ENCODE peak calls at places on chromosomes 13 and 19, in five cellular contexts. K, C, W, D and P are unnamed samples.

GRCh38 chr13:57874530-57874929 is 243.0 kb downstream of the PCDH17 start:
- DNase-seq in C (no peak), K (no peak), D (no peak), W (no peak), P (no peak)

GRCh38 chr13:110714798-110715394 is 1.4 kb downstream of the ING1 start:
- DNase-seq in W (no peak), D (no peak), C (peak), K (peak), P (peak)

GRCh38 chr13:59744747-59745394 is 418.9 kb downstream of the DIAPH3 start:
- DNase-seq in W (no peak), K (peak), D (no peak), C (no peak), P (no peak)

GRCh38 chr13:76622336-76623045 is 263.7 kb downstream of the KCTD12 start:
- DNase-seq in D (no peak), W (no peak), C (peak), K (no peak), P (no peak)

GRCh38 chr13:22050951-22051563 is 380.2 kb downstream of the FGF9 start:
- DNase-seq in K (no peak), W (no peak), C (no peak), D (no peak), P (no peak)

GRCh38 chr13:28531195-28531955 is 36.4 kb upstream of the FLT1 start:
- DNase-seq in D (no peak), C (no peak), W (peak), K (peak), P (peak)

GRCh38 chr13:35966024-35966423 is 165.2 kb downstream of the DCLK1 start:
- DNase-seq in C (no peak), K (no peak), W (no peak), D (no peak), P (no peak)

GRCh38 chr13:93309886-93310520 is 83.4 kb downstream of the GPC6 start:
- DNase-seq in K (peak), W (no peak), C (no peak), D (no peak), P (no peak)

GRCh38 chr19:48354332-48354992 is 9.3 kb downstream of the TMEM143 start:
- DNase-seq in C (no peak), W (no peak), K (peak), D (peak), P (no peak)

GRCh38 chr19:58305065-58305931 is at the start of gene ERVK3-1:
- DNase-seq in W (peak), K (peak), D (peak), C (peak), P (peak)

GRCh38 chr13:30906411-30906990 is 430 bp downstream of the MEDAG start:
- DNase-seq in W (no peak), C (no peak), D (no peak), K (no peak), P (peak)

GRCh38 chr19:3955688-3956087 is 15.2 kb downstream of the DAPK3 start:
- DNase-seq in W (no peak), D (no peak), K (no peak), C (no peak), P (no peak)

GRCh38 chr19:42098781-42099180 is 22.8 kb downstream of the ZNF574 start:
- DNase-seq in C (no peak), K (no peak), D (no peak), W (no peak), P (no peak)

GRCh38 chr13:44971656-44972595 is 17.3 kb downstream of the NUFIP1 start:
- DNase-seq in W (no peak), D (no peak), C (no peak), K (peak), P (no peak)

GRCh38 chr19:9570255-9570654 is 14.0 kb downstream of the ZNF121 start:
- DNase-seq in W (no peak), C (no peak), K (no peak), D (no peak), P (no peak)

GRCh38 chr19:4373601-4374441 is 26.5 kb downstream of the SH3GL1 start:
- DNase-seq in D (no peak), W (no peak), K (peak), C (no peak), P (peak)

GRCh38 chr19:12865746-12866415 is 15.4 kb downstream of the DNASE2 start:
- DNase-seq in D (no peak), W (no peak), K (no peak), C (no peak), P (peak)

GRCh38 chr13:27637289-27637626 is 15.6 kb downstream of the POLR1D start:
- DNase-seq in D (no peak), W (no peak), K (no peak), C (no peak), P (no peak)

GRCh38 chr19:48926909-48927308 is 6.6 kb upstream of the DHDH start:
- DNase-seq in W (no peak), C (no peak), D (peak), K (peak), P (no peak)

GRCh38 chr13:97967226-97967625 is 13.8 kb downstream of the IPO5 start:
- DNase-seq in K (no peak), W (no peak), D (no peak), C (no peak), P (no peak)

GRCh38 chr13:99308481-99309087 is 1.4 kb upstream of the GPR183 start:
- DNase-seq in K (peak), C (no peak), D (no peak), W (no peak), P (no peak)

GRCh38 chr13:67735651-67736050 is 505.5 kb upstream of the PCDH9 start:
- DNase-seq in K (no peak), D (no peak), W (no peak), C (no peak), P (no peak)

GRCh38 chr13:101493541-101493940 is 41.1 kb downstream of the ITGBL1 start:
- DNase-seq in W (no peak), C (no peak), D (no peak), K (no peak), P (no peak)

GRCh38 chr19:6744381-6745288 is 5.2 kb downstream of the TRIP10 start:
- DNase-seq in K (peak), C (peak), W (no peak), D (no peak), P (peak)

GRCh38 chr19:52566588-52566987 is 3.5 kb upstream of the ZNF701 start:
- DNase-seq in C (no peak), K (peak), W (no peak), D (no peak), P (no peak)

GRCh38 chr13:39047560-39047959 is 9.3 kb downstream of the NHLRC3 start:
- DNase-seq in W (peak), K (no peak), D (no peak), C (no peak), P (no peak)

GRCh38 chr13:26897706-26898550 is 137.3 kb upstream of the GPR12 start:
- DNase-seq in W (no peak), C (no peak), K (no peak), D (no peak), P (peak)

GRCh38 chr13:42110410-42111155 is 62.1 kb downstream of the DGKH start:
- DNase-seq in C (no peak), W (no peak), K (peak), D (peak), P (no peak)

GRCh38 chr13:42355118-42355840 is 83.3 kb downstream of the AKAP11 start:
- DNase-seq in C (no peak), D (no peak), W (no peak), K (no peak), P (no peak)

GRCh38 chr13:89061821-89062220 is 1390.7 kb downstream of the SLITRK5 start:
- DNase-seq in W (no peak), K (no peak), D (no peak), C (no peak), P (no peak)

GRCh38 chr13:24746618-24747247 is 17.2 kb upstream of the RNF17 start:
- DNase-seq in W (no peak), C (no peak), K (no peak), D (no peak), P (no peak)

GRCh38 chr19:44800461-44800860 is 8.4 kb upstream of the BCAM start:
- DNase-seq in C (peak), W (peak), D (no peak), K (peak), P (peak)

GRCh38 chr19:35166100-35167063 is 11.8 kb downstream of the FXYD5 start:
- DNase-seq in K (no peak), D (no peak), C (no peak), W (no peak), P (no peak)

GRCh38 chr13:42835012-42835411 is 53.6 kb downstream of the FAM216B start:
- DNase-seq in K (no peak), D (no peak), C (no peak), W (no peak), P (no peak)

GRCh38 chr19:17522988-17523872 is 11.8 kb downstream of the PGLS start:
- DNase-seq in W (no peak), D (no peak), K (no peak), C (no peak), P (peak)

GRCh38 chr13:44238011-44238421 is 135.6 kb upstream of the SERP2 start:
- DNase-seq in C (no peak), W (no peak), D (no peak), K (peak), P (no peak)

GRCh38 chr13:101919541-101920306 is 467.2 kb downstream of the ITGBL1 start:
- DNase-seq in C (no peak), K (peak), D (no peak), W (no peak), P (no peak)

GRCh38 chr13:99256709-99257108 is 1.5 kb downstream of the GPR18 start:
- DNase-seq in W (no peak), K (peak), D (no peak), C (no peak), P (no peak)

DNA sequence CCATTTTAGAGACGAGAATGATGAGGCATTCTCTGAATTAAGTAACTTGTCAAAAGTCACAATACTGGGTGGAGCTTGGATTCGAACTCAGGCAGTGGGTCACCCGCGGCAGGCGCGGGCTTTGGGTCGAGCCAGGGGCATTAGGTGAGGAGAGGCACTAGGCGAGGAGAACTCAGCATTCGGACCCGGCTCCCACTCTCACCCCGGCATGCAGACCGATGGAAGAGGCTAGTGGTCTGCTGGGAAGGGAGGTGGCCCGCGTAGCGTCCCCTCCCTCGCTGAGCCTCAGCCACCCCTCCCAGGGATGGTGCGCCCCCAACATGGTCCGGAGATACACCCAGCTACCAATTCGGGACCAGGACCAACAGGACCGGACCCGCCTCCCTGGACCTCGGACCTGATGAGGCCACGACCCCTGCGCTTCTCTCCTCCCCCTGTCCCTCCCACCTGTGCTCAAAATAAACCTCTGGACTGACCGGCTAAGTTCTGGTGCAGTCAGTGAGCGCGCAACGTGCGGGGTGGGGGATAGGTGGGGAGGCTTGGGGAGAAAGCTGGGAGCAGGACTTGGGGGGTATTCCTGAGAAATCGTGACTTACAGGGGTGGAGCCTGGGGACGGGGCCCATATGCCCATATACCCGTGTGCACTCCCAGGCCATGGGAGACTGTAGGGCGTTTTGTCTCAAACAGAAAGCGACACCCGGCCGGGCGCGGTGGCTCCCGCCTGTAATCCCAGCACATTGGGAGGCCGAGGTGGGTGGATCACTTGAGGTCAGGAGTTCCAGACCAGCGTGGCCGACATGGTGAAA is 1.3 kb upstream of the SNAPC2 start:
- DNase-seq in D (no peak), K (no peak), C (no peak), W (no peak), P (no peak)
- TF ChIP-seq POLR2A in D (no peak), K (no peak), C (no peak), W (no peak), P (no peak)

GRCh38 chr19:47095707-47096704 is 17.6 kb downstream of the ZC3H4 start:
- DNase-seq in D (peak), C (no peak), K (no peak), W (no peak), P (peak)
- TF ChIP-seq POLR2A in D (no peak), C (no peak), K (no peak), W (no peak), P (no peak)

GRCh38 chr19:1608414-1609391 is 3.4 kb upstream of the UQCR11 start:
- DNase-seq in D (no peak), C (no peak), W (no peak), K (no peak), P (no peak)

GRCh38 chr19:1602091-1602707 is 3.1 kb downstream of the UQCR11 start:
- DNase-seq in K (no peak), D (no peak), W (no peak), C (no peak), P (no peak)

GRCh38 chr19:1601613-1602064 is 3.6 kb downstream of the UQCR11 start:
- DNase-seq in W (no peak), C (no peak), D (no peak), K (no peak), P (no peak)

GRCh38 chr19:1606138-1606651 is 933 bp upstream of the UQCR11 start:
- DNase-seq in C (no peak), K (no peak), W (no peak), D (no peak), P (no peak)

DNA sequence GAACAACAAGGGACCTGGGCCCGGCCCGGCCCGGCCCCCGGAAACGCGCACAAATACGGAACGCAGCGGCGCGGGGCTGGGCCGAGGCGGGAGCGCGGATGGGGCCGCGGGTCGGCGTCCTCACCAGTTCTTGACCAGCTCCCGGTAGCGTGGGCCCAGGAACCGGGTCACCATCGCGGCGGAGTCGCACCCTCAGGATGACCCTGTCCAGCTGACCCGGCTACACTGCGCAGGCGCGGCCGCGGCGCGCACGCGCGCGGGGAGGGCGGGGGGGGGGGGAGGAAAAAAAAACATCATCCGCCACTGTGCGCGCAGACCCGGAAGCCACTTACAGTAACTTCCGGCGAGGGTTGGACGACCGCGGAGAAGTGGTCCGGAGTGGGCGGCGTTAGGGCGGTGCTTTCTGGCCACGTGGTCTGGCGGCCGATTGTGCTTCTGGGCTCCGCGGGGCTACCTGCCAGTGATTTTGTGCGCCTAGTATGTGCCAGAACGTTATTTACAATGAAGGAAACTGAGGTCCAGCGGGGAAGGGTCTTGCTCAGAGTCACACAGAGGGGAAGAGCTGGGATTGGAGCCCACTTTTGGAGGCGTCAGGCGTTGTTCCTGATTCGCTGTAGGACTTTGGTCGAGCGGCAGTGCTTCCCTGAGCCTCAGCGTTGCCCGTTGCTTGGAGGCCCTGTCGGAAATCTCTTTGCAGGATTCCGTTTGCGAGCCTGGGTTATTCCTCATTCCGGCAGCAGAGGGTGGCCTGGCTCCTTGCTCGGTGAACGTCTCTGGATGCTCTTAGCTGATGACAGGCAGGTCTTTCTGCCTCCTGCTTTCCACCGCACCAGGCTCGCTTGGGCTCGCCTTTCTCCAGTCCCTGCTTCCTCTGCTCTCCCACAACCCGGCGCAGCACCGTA is at the start of gene UQCR11:
- DNase-seq in C (peak), D (peak), W (peak), K (peak), P (peak)
- TF ChIP-seq POLR2A in C (peak), D (peak), W (peak), K (no peak), P (no peak)

GRCh38 chr19:18862976-18863842 is 31.4 kb downstream of the UPF1 start:
- DNase-seq in W (no peak), D (no peak), K (no peak), C (no peak), P (peak)
- TF ChIP-seq POLR2A in W (no peak), D (no peak), K (no peak), C (no peak), P (no peak)

DNA sequence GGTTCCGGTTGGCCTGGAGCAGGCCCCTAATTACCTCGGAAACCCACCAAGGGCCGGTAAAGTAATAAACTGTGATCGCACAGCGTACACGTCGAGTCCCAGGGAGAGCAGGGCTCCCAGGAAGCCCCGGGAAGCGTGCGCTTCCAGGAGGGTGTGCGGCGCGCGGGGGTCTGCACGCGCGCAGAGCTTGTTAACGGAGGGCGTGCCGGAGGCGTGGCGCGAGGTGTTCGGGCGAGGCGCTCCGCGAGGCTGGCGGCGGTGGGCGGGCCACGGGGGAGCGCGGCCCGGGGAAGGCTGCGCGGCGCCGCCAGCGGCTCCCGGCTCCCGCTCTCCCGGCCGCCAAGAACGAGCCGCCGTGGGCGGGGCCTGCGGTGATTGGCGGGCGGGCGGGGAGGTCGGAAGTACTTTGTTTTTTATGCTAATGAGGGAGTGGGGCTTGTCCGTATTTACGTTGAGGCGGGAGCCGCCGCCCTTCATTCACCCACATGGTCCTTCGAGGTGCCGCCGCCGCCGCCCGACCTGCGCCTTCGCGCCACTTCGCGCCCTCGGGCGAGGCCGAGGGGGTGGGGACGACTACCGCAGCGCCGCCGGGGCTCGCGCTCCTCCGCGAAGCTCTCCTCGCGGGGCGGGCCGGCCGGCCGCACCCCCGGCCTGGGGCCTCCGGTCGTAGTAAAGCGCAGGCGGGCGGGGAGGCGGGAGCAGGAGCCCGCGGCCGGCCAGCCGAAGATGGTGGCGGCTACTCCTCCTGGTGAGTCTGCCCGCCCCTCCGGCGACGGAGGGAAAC is at the start of gene MIR17HG:
- DNase-seq in K (peak), C (peak), D (peak), W (peak), P (peak)
- TF ChIP-seq POLR2A in K (peak), C (peak), D (peak), W (peak), P (peak)